ENCODE peak calls at places on chromosomes 5 and 9, in five cellular contexts. One of them, this sample, is unnamed.
A peak's percentile ranks its signal among the peaks of the same experiment; 100 is the strongest.

GRCh38 chr9:129910628-129911567 is 75.6 kb downstream of the USP20 start:
- DNase-seq in breast epithelium: no peak
- DNase-seq in heart right ventricle: no peak
- DNase-seq in stimulated activated CD8-positive, alpha-beta memory T cell treated with anti-CD3 and anti-CD28 coated beads, Interleukin-4, amount 100 ng/mL, for 4 hours: no peak
- DNase-seq in non-pigmented ciliary epithelial cell: peak; percentile 100
- DNase-seq in this sample: peak; percentile 84

GRCh38 chr5:124310453-124310852 is 436.0 kb downstream of the ZNF608 start:
- DNase-seq in breast epithelium: peak; percentile 20
- DNase-seq in heart right ventricle: no peak
- DNase-seq in stimulated activated CD8-positive, alpha-beta memory T cell treated with anti-CD3 and anti-CD28 coated beads, Interleukin-4, amount 100 ng/mL, for 4 hours: no peak
- DNase-seq in non-pigmented ciliary epithelial cell: no peak
- DNase-seq in this sample: no peak

GRCh38 chr5:59763545-59763944 is 130.0 kb downstream of the PDE4D start:
- DNase-seq in breast epithelium: no peak
- DNase-seq in heart right ventricle: no peak
- DNase-seq in stimulated activated CD8-positive, alpha-beta memory T cell treated with anti-CD3 and anti-CD28 coated beads, Interleukin-4, amount 100 ng/mL, for 4 hours: no peak
- DNase-seq in non-pigmented ciliary epithelial cell: no peak
- DNase-seq in this sample: no peak

GRCh38 chr9:35042081-35042604 is 30.3 kb downstream of the VCP start:
- DNase-seq in breast epithelium: no peak
- DNase-seq in heart right ventricle: no peak
- DNase-seq in stimulated activated CD8-positive, alpha-beta memory T cell treated with anti-CD3 and anti-CD28 coated beads, Interleukin-4, amount 100 ng/mL, for 4 hours: no peak
- DNase-seq in non-pigmented ciliary epithelial cell: no peak
- DNase-seq in this sample: peak; percentile 8

GRCh38 chr5:171387970-171388815 is 544 bp downstream of the NPM1 start:
- DNase-seq in breast epithelium: peak; percentile 67
- DNase-seq in heart right ventricle: peak; percentile 73
- DNase-seq in stimulated activated CD8-positive, alpha-beta memory T cell treated with anti-CD3 and anti-CD28 coated beads, Interleukin-4, amount 100 ng/mL, for 4 hours: peak; percentile 64
- DNase-seq in non-pigmented ciliary epithelial cell: no peak
- DNase-seq in this sample: peak; percentile 64

GRCh38 chr9:27278374-27278773 is 18.6 kb downstream of the EQTN start:
- DNase-seq in breast epithelium: no peak
- DNase-seq in heart right ventricle: no peak
- DNase-seq in stimulated activated CD8-positive, alpha-beta memory T cell treated with anti-CD3 and anti-CD28 coated beads, Interleukin-4, amount 100 ng/mL, for 4 hours: no peak
- DNase-seq in non-pigmented ciliary epithelial cell: no peak
- DNase-seq in this sample: no peak

GRCh38 chr9:137812356-137813023 is 65.1 kb upstream of the CACNA1B start:
- DNase-seq in breast epithelium: no peak
- DNase-seq in heart right ventricle: no peak
- DNase-seq in stimulated activated CD8-positive, alpha-beta memory T cell treated with anti-CD3 and anti-CD28 coated beads, Interleukin-4, amount 100 ng/mL, for 4 hours: no peak
- DNase-seq in non-pigmented ciliary epithelial cell: no peak
- DNase-seq in this sample: no peak

GRCh38 chr5:65156933-65157332 is 324.8 kb downstream of the ADAMTS6 start:
- DNase-seq in breast epithelium: no peak
- DNase-seq in heart right ventricle: no peak
- DNase-seq in stimulated activated CD8-positive, alpha-beta memory T cell treated with anti-CD3 and anti-CD28 coated beads, Interleukin-4, amount 100 ng/mL, for 4 hours: no peak
- DNase-seq in non-pigmented ciliary epithelial cell: no peak
- DNase-seq in this sample: no peak

GRCh38 chr5:44943637-44944036 is 134.9 kb downstream of the MRPS30 start:
- DNase-seq in breast epithelium: no peak
- DNase-seq in heart right ventricle: no peak
- DNase-seq in stimulated activated CD8-positive, alpha-beta memory T cell treated with anti-CD3 and anti-CD28 coated beads, Interleukin-4, amount 100 ng/mL, for 4 hours: no peak
- DNase-seq in non-pigmented ciliary epithelial cell: no peak
- DNase-seq in this sample: no peak